ENCODE peak calls at places on chromosomes 13 and 19, in four cellular contexts. B, E, X and Q are unnamed samples.

GRCh38 chr13:109938255-109938936 is 152.0 kb upstream of the IRS2 start:
- DNase-seq in E (no peak), X (no peak), B (no peak), Q (peak; percentile 41)

GRCh38 chr13:79434578-79434977 is 28.5 kb upstream of the RBM26 start:
- DNase-seq in X (no peak), E (no peak), B (no peak), Q (no peak)

GRCh38 chr19:49421039-49421877 is 2.0 kb downstream of the PTH2 start:
- DNase-seq in B (peak; percentile 76), X (peak; percentile 69), E (peak; percentile 65), Q (peak; percentile 86)

GRCh38 chr13:21053231-21053630 is 8.2 kb downstream of the LATS2 start:
- DNase-seq in B (no peak), X (no peak), E (no peak), Q (no peak)

GRCh38 chr13:45850020-45850613 is 1.4 kb downstream of the SIAH3 start:
- DNase-seq in E (no peak), X (no peak), B (no peak), Q (no peak)

GRCh38 chr19:39167461-39168257 is 29.1 kb upstream of the NCCRP1 start:
- DNase-seq in E (peak; percentile 70), B (no peak), X (no peak), Q (peak; percentile 82)

GRCh38 chr19:15869109-15869555 is 28.7 kb downstream of the CYP4F2 start:
- DNase-seq in X (no peak), E (no peak), B (no peak), Q (peak; percentile 96)

GRCh38 chr19:897442-898039 is 4.3 kb downstream of the RNU6-9 start:
- DNase-seq in E (no peak), B (no peak), X (no peak), Q (no peak)

GRCh38 chr19:4191044-4191443 is 8.6 kb downstream of the ANKRD24 start:
- DNase-seq in B (no peak), E (no peak), X (no peak), Q (no peak)

GRCh38 chr13:75226755-75227435 is 255.1 kb downstream of the TBC1D4 start:
- DNase-seq in E (no peak), B (no peak), X (no peak), Q (peak; percentile 38)

GRCh38 chr19:32687681-32688080 is 3.9 kb upstream of the NUDT19 start:
- DNase-seq in E (no peak), X (no peak), B (no peak), Q (no peak)

GRCh38 chr19:21483589-21484170 is 21.7 kb upstream of the ZNF429 start:
- DNase-seq in B (peak; percentile 20), E (peak; percentile 40), X (peak; percentile 63), Q (no peak)

GRCh38 chr19:48121909-48122371 is 11.3 kb upstream of the PLA2G4C start:
- DNase-seq in B (no peak), E (no peak), X (peak; percentile 15), Q (peak; percentile 32)

GRCh38 chr13:101523154-101523669 is 70.7 kb downstream of the ITGBL1 start:
- DNase-seq in B (no peak), E (no peak), X (no peak), Q (no peak)

GRCh38 chr13:25920931-25921330 is 130.9 kb downstream of the SHISA2 start:
- DNase-seq in E (no peak), X (no peak), B (no peak), Q (no peak)

GRCh38 chr13:99969934-99970760 is 1.4 kb downstream of the ZIC5 start:
- DNase-seq in X (peak; percentile 28), B (no peak), E (no peak), Q (no peak)

GRCh38 chr13:92158335-92158734 is 759.9 kb downstream of the GPC5 start:
- DNase-seq in E (no peak), X (no peak), B (no peak), Q (no peak)

GRCh38 chr13:29279859-29280258 is 315.6 kb downstream of the SLC7A1 start:
- DNase-seq in B (no peak), E (no peak), X (no peak), Q (no peak)

GRCh38 chr13:27022571-27023311 is 148.9 kb downstream of the USP12 start:
- DNase-seq in E (no peak), B (no peak), X (no peak), Q (no peak)

GRCh38 chr19:45424191-45425058 is 708 bp upstream of the ERCC1 start:
- DNase-seq in B (peak; percentile 33), X (peak; percentile 53), E (peak; percentile 83), Q (peak; percentile 93)

DNA sequence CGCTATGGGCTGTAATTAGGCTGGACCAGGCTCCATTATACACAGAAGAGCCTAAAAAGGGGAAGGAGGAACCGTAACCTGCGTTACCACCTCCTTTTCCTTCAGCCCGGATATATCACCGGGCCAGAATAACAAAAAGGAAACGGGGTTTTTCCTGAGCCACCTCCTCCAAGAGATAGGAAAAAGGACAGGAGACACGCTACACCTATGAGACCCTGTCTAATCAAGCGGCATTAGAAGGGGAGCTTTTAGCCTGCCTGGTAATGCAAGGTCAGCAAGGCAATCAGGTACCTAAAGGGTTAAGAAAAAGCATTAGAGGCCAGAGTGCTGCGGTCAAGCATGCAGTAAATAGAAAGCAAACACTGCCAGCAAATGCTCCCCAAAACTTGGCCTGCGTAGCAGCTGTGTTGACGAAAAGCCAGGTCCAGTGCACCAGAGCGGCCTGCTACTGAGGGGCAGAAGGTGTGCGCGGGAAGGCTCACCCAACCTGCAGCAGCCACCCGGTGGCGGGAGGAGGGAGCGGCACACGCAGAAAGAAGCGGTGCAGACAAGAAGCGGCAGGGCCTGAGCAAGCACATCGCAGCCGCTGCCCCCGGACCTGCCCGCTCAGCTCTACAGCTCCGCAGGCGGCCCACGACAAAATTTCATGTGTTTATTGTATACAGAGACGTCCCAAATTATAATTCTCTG is 1466.1 kb downstream of the UQCRFS1 start:
- DNase-seq in B (peak; percentile 5), E (no peak), X (peak; percentile 50), Q (no peak)
- TF ChIP-seq CTCF in B (peak; percentile 32), E (no peak), X (peak; percentile 16), Q (no peak)

GRCh38 chr19:35739275-35740107 is 2.8 kb downstream of the IGFLR1 start:
- DNase-seq in X (no peak), E (no peak), B (no peak), Q (no peak)

GRCh38 chr19:35742121-35742724 is at the start of gene IGFLR1:
- DNase-seq in X (no peak), E (peak; percentile 73), B (no peak), Q (no peak)

GRCh38 chr19:35740108-35740422 is 2.2 kb downstream of the IGFLR1 start:
- DNase-seq in E (no peak), B (no peak), X (no peak), Q (no peak)

GRCh38 chr19:35741216-35741541 is 1.1 kb downstream of the IGFLR1 start:
- DNase-seq in X (no peak), E (no peak), B (no peak), Q (no peak)

GRCh38 chr19:35740423-35741215 is 1.6 kb downstream of the IGFLR1 start:
- DNase-seq in B (peak; percentile 98), X (peak; percentile 96), E (peak; percentile 99), Q (peak; percentile 99)
- TF ChIP-seq CTCF in B (peak; percentile 53), X (no peak), E (no peak), Q (no peak)

GRCh38 chr13:51765142-51765515 is 38.8 kb downstream of the DHRS12 start:
- DNase-seq in X (no peak), E (no peak), B (no peak), Q (no peak)

GRCh38 chr13:51767100-51767499 is 36.9 kb downstream of the DHRS12 start:
- DNase-seq in X (peak; percentile 31), B (no peak), E (no peak), Q (no peak)

GRCh38 chr13:51761638-51762350 is 42.2 kb downstream of the DHRS12 start:
- DNase-seq in B (no peak), E (no peak), X (no peak), Q (no peak)

GRCh38 chr13:51763486-51763885 is 40.5 kb downstream of the DHRS12 start:
- DNase-seq in E (no peak), B (no peak), X (no peak), Q (no peak)

DNA sequence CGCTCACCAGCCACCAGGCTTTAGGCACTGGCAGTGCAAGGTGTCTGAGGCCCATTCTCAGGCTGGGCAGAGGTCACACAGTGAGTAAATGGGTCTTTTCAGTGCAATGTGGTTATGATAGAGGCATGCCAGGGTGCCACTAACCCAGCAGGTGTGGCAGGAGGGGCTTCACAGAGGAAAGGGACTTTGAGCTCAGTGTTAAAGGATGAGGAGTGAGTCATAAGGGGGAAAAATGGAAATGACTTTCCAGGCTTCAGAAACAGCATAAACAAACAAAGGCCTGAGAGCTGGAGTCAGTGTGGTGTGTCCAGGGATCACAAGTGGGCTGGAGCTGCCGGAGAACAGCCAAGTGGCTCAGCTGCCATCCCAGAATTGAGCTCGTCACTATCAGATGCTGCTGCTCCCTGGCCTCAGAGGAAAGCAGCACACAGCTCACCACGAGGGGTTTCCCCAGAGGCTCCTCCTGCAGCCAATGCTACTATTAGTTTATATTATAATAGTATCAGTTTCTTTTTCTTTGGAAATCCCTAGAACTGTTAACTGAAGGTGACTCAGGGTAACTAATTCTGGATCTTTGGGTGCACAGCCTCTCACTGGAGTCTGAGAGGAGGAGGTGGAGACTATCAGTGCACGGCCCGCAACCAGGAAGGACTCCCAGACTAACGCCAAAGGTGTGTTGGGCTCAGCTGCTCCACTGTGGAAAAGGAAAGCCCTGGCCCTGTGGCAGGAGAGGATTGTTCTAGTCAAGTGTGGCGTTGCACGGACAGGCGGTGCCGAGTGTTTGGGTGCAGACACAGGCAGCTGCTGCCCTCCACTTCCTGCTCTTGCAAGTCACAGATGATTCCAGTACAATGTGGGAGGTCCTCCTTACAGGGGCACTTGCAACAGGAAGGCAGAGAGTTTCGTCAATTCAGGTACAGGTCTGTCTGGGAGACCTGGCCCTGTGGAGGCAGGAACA is 39.5 kb downstream of the DHRS12 start:
- DNase-seq in X (no peak), B (no peak), E (peak; percentile 65), Q (no peak)
- TF ChIP-seq CTCF in X (no peak), B (no peak), E (no peak), Q (no peak)

DNA sequence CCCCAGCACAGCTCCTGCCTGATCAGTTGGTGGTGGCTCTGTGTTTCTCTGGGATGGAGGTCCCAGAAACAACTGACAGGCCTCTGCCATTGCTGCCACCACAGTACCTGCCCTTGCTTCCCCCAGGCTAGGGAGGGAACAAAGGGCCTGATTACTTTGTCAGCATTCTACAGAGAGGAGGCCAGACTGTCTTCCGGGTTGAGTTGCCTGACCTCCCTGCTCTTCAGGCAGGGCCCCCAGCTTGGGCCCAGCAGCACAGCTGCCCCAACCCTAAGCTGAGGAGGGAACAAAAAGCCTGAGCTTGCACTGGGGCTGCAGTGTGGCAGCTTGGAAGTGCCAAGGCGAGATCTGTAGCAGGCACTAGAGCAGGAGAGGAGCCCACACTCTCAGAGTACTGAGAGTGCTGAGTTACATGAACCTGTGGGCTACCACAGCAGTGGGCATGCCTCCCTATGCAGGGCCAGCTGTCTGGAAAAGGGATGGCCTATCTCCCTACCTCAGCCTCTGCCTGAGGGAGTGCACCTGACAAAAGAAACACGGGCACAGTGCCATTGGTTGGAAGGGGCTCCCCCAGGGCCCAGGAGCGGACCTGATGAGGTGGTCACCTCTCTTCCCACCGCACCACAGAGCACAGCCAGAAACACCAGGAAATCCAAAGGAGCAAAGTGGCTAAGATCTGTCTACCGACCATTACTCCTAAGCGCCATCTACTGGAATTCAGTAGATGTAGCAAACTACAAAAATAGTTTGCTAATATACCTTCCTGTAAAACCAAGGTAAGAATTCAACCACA is 24.4 kb downstream of the SLC25A15 start:
- DNase-seq in X (no peak), E (no peak), B (no peak), Q (peak; percentile 7)
- TF ChIP-seq CTCF in X (peak; percentile 31), E (peak; percentile 47), B (peak; percentile 54), Q (peak; percentile 14)

GRCh38 chr19:55528030-55528801 is 8.7 kb downstream of the SBK2 start:
- DNase-seq in B (no peak), X (no peak), E (no peak), Q (no peak)
- TF ChIP-seq CTCF in B (no peak), X (no peak), E (no peak), Q (no peak)